ENCODE peak calls at places on chromosome 3, in eight cellular contexts. T is G401; R is amygdala; K is GM12865; X is DMS79 treated with DMSO at 0.1 percent for 48 hours; F is activated effector memory CD4-positive, alpha-beta T cell treated with Interleukin-2 at 50 U/mL for 16 hours; M is hippocampal formation; A is IMR-90. E is an unnamed sample.

GRCh38 chr3:194489736-194490612 is 3.2 kb upstream of the ATP13A3 start:
- DNase-seq in T (no peak), R (no peak), K (peak; percentile 80), X (no peak), F (no peak), M (no peak), A (peak; percentile 62), E (peak; percentile 67)

GRCh38 chr3:177700117-177700516 is 502.8 kb upstream of the TBL1XR1 start:
- DNase-seq in T (no peak), R (no peak), K (no peak), X (no peak), F (no peak), M (no peak), A (no peak), E (no peak)

GRCh38 chr3:113226491-113226890 is 15.1 kb downstream of the BOC start:
- DNase-seq in T (no peak), R (no peak), K (no peak), X (no peak), F (no peak), M (no peak), A (no peak), E (no peak)

GRCh38 chr3:186141776-186142175 is 32.9 kb upstream of the ETV5 start:
- DNase-seq in T (peak; percentile 11), R (no peak), K (no peak), X (no peak), F (no peak), M (no peak), A (no peak), E (no peak)

GRCh38 chr3:160804762-160805161 is 48.7 kb downstream of the PPM1L start:
- DNase-seq in T (peak; percentile 74), R (no peak), K (no peak), X (peak; percentile 15), F (no peak), M (no peak), A (no peak), E (no peak)

GRCh38 chr3:72203105-72203504 is 418.2 kb upstream of the PROK2 start:
- DNase-seq in T (no peak), R (no peak), K (no peak), X (no peak), F (no peak), M (no peak), A (no peak), E (no peak)

GRCh38 chr3:5231536-5231935 is 44.0 kb downstream of the EDEM1 start:
- DNase-seq in T (peak; percentile 38), R (no peak), K (peak; percentile 37), X (no peak), F (no peak), M (no peak), A (no peak), E (no peak)

GRCh38 chr3:52171577-52172261 is 17.5 kb upstream of the POC1A start:
- DNase-seq in T (no peak), R (no peak), K (no peak), X (no peak), F (no peak), M (no peak), A (peak; percentile 83), E (peak; percentile 68)

GRCh38 chr3:106332135-106332534 is 463.3 kb upstream of the CBLB start:
- DNase-seq in T (no peak), R (no peak), K (no peak), X (no peak), F (no peak), M (no peak), A (no peak), E (no peak)

GRCh38 chr3:43423142-43423541 is 136.8 kb downstream of the SNRK start:
- DNase-seq in T (no peak), R (no peak), K (no peak), X (no peak), F (no peak), M (no peak), A (peak; percentile 57), E (no peak)

GRCh38 chr3:125079675-125080045 is 23.9 kb upstream of the HEG1 start:
- DNase-seq in T (no peak), R (no peak), K (no peak), X (no peak), F (no peak), M (no peak), A (peak; percentile 45), E (peak; percentile 51)

GRCh38 chr3:52090131-52090548 is 33.8 kb upstream of the DUSP7 start:
- DNase-seq in T (no peak), R (no peak), K (no peak), X (no peak), F (no peak), M (no peak), A (peak; percentile 92), E (peak; percentile 92)

GRCh38 chr3:100613721-100614390 is 4.5 kb downstream of the ADGRG7 start:
- DNase-seq in T (no peak), R (no peak), K (no peak), X (no peak), F (no peak), M (no peak), A (no peak), E (no peak)

GRCh38 chr3:186097663-186098451 is 11.0 kb downstream of the ETV5 start:
- DNase-seq in T (peak; percentile 86), R (peak; percentile 49), K (no peak), X (peak; percentile 64), F (no peak), M (peak; percentile 90), A (peak; percentile 78), E (peak; percentile 78)

GRCh38 chr3:9503283-9503682 is 50.3 kb downstream of the LHFPL4 start:
- DNase-seq in T (peak; percentile 80), R (no peak), K (peak; percentile 86), X (peak; percentile 21), F (peak; percentile 51), M (peak; percentile 50), A (peak; percentile 61), E (peak; percentile 69)

GRCh38 chr3:45950686-45951600 is 7.7 kb downstream of the CXCR6 start:
- DNase-seq in T (no peak), R (no peak), K (no peak), X (no peak), F (peak; percentile 47), M (no peak), A (no peak), E (no peak)

GRCh38 chr3:46987485-46988401 is 8.3 kb downstream of the NBEAL2 start:
- DNase-seq in T (no peak), R (no peak), K (peak; percentile 95), X (no peak), F (peak; percentile 94), M (no peak), A (no peak), E (peak; percentile 33)

GRCh38 chr3:101521251-101521701 is 8.3 kb upstream of the SENP7 start:
- DNase-seq in T (no peak), R (no peak), K (no peak), X (no peak), F (peak; percentile 13), M (no peak), A (no peak), E (no peak)

GRCh38 chr3:53554559-53555511 is 60.4 kb downstream of the CACNA1D start:
- DNase-seq in T (no peak), R (no peak), K (peak; percentile 83), X (no peak), F (no peak), M (no peak), A (no peak), E (no peak)

GRCh38 chr3:86180696-86181095 is 810.3 kb downstream of the VGLL3 start:
- DNase-seq in T (no peak), R (no peak), K (no peak), X (no peak), F (no peak), M (no peak), A (no peak), E (no peak)

GRCh38 chr3:119829431-119829830 is 47.5 kb downstream of the NR1I2 start:
- DNase-seq in T (peak; percentile 70), R (no peak), K (no peak), X (no peak), F (no peak), M (no peak), A (no peak), E (no peak)

GRCh38 chr3:12503126-12503952 is 19.1 kb downstream of the TSEN2 start:
- DNase-seq in T (peak; percentile 15), R (no peak), K (no peak), X (no peak), F (no peak), M (peak; percentile 15), A (no peak), E (no peak)

GRCh38 chr3:124791639-124792111 is 61.4 kb downstream of the UMPS start:
- DNase-seq in T (no peak), R (no peak), K (peak; percentile 16), X (peak; percentile 54), F (no peak), M (no peak), A (peak; percentile 95), E (peak; percentile 98)

GRCh38 chr3:158841387-158841786 is 39.5 kb downstream of the MFSD1 start:
- DNase-seq in T (no peak), R (no peak), K (no peak), X (no peak), F (no peak), M (no peak), A (no peak), E (no peak)

GRCh38 chr3:137768361-137769320 is 4.5 kb downstream of the SOX14 start:
- DNase-seq in T (no peak), R (no peak), K (no peak), X (no peak), F (no peak), M (no peak), A (no peak), E (no peak)

GRCh38 chr3:153903430-153903829 is 217.8 kb upstream of the ARHGEF26 start:
- DNase-seq in T (no peak), R (no peak), K (no peak), X (no peak), F (no peak), M (no peak), A (no peak), E (no peak)

GRCh38 chr3:179452166-179452544 is 885 bp upstream of the GNB4 start:
- DNase-seq in T (peak; percentile 5), R (no peak), K (no peak), X (no peak), F (no peak), M (no peak), A (peak; percentile 83), E (peak; percentile 83)

GRCh38 chr3:134134240-134134639 is 104.5 kb upstream of the SLCO2A1 start:
- DNase-seq in T (no peak), R (no peak), K (no peak), X (no peak), F (no peak), M (no peak), A (no peak), E (no peak)

GRCh38 chr3:72412557-72412956 is 435.7 kb downstream of the SHQ1 start:
- DNase-seq in T (no peak), R (no peak), K (no peak), X (no peak), F (no peak), M (no peak), A (no peak), E (no peak)

GRCh38 chr3:112466041-112466440 is 33.2 kb downstream of the BTLA start:
- DNase-seq in T (no peak), R (no peak), K (no peak), X (no peak), F (no peak), M (no peak), A (no peak), E (no peak)

GRCh38 chr3:24829011-24829581 is 334.4 kb upstream of the THRB start:
- DNase-seq in T (no peak), R (no peak), K (no peak), X (peak; percentile 66), F (no peak), M (peak; percentile 23), A (no peak), E (no peak)

GRCh38 chr3:139935866-139936817 is 1.2 kb downstream of the CLSTN2 start:
- DNase-seq in T (no peak), R (no peak), K (no peak), X (peak; percentile 36), F (no peak), M (no peak), A (no peak), E (peak; percentile 11)

GRCh38 chr3:23608650-23609049 is 197.1 kb upstream of the UBE2E1 start:
- DNase-seq in T (no peak), R (no peak), K (no peak), X (no peak), F (no peak), M (no peak), A (no peak), E (no peak)

GRCh38 chr3:44342191-44342790 is 3.7 kb downstream of the TCAIM start:
- DNase-seq in T (no peak), R (no peak), K (no peak), X (no peak), F (no peak), M (no peak), A (peak; percentile 87), E (peak; percentile 92)

E was measured in fibroblast of villous mesenchyme.